ENCODE peak calls at places on chromosomes 3 and 15, in five cellular contexts. D is IMR-90; X is CD4-positive, alpha-beta memory T cell; I is neural progenitor cell; W is effector memory CD4-positive, alpha-beta T cell. P is an unnamed sample.

GRCh38 chr15:79896131-79896633 is 632 bp downstream of the MTHFS start:
- DNase-seq in X (no peak), I (peak; percentile 8), W (no peak), D (no peak), P (no peak)

GRCh38 chr15:77457619-77458265 is 37.1 kb downstream of the HMG20A start:
- DNase-seq in I (no peak), W (no peak), D (peak; percentile 68), X (no peak), P (no peak)

GRCh38 chr3:179734497-179735281 is 81.8 kb downstream of the USP13 start:
- DNase-seq in I (no peak), D (no peak), X (no peak), W (no peak), P (no peak)

GRCh38 chr15:77506311-77507150 is 85.8 kb downstream of the HMG20A start:
- DNase-seq in I (no peak), D (no peak), W (no peak), X (no peak), P (no peak)

GRCh38 chr3:71726106-71726505 is 904 bp upstream of the EIF4E3 start:
- DNase-seq in I (no peak), X (peak; percentile 72), W (peak; percentile 40), D (no peak), P (no peak)

GRCh38 chr3:140285380-140285779 is 350.4 kb downstream of the CLSTN2 start:
- DNase-seq in D (no peak), X (no peak), I (no peak), W (no peak), P (no peak)

GRCh38 chr3:195582947-195583346 is 793 bp downstream of the APOD start:
- DNase-seq in D (no peak), X (no peak), W (no peak), I (no peak), P (no peak)

GRCh38 chr3:42505203-42505848 is 2.9 kb downstream of the VIPR1 start:
- DNase-seq in X (no peak), W (no peak), I (no peak), D (no peak), P (no peak)

GRCh38 chr3:192001217-192001616 is 540.3 kb downstream of the PYDC2 start:
- DNase-seq in X (no peak), I (no peak), W (no peak), D (no peak), P (no peak)

GRCh38 chr3:106683931-106684330 is 693.3 kb upstream of the CCDC54 start:
- DNase-seq in X (no peak), W (no peak), I (no peak), D (no peak), P (no peak)

GRCh38 chr3:138097192-138097829 is 18.1 kb downstream of the DZIP1L start:
- DNase-seq in X (no peak), D (no peak), I (peak; percentile 15), W (no peak), P (no peak)

GRCh38 chr15:31214864-31215489 is 111.7 kb upstream of the KLF13 start:
- DNase-seq in I (no peak), D (no peak), W (no peak), X (no peak), P (peak; percentile 22)

GRCh38 chr3:114718897-114719208 is 425.0 kb downstream of the TIGIT start:
- DNase-seq in I (no peak), W (no peak), X (no peak), D (no peak), P (no peak)

GRCh38 chr3:13700889-13701288 is 152.0 kb downstream of the FBLN2 start:
- DNase-seq in D (no peak), I (no peak), W (no peak), X (no peak), P (no peak)

GRCh38 chr3:28623106-28623505 is 274.5 kb upstream of the AZI2 start:
- DNase-seq in X (no peak), W (no peak), I (no peak), D (no peak), P (no peak)

GRCh38 chr15:33094336-33094735 is 100.2 kb downstream of the FMN1 start:
- DNase-seq in I (no peak), W (no peak), X (no peak), D (peak; percentile 88), P (no peak)

GRCh38 chr3:15439476-15439875 is 12.1 kb downstream of the EAF1 start:
- DNase-seq in W (no peak), I (no peak), X (no peak), D (peak; percentile 66), P (no peak)

GRCh38 chr3:40869939-40870338 is 329.4 kb upstream of the CTNNB1 start:
- DNase-seq in D (no peak), W (no peak), X (no peak), I (no peak), P (no peak)

GRCh38 chr3:128285042-128285924 is 132.0 kb downstream of the EEFSEC start:
- DNase-seq in D (no peak), I (no peak), X (no peak), W (no peak), P (no peak)

GRCh38 chr3:190696777-190697501 is 165.6 kb downstream of the GMNC start:
- DNase-seq in I (peak; percentile 47), W (no peak), D (peak; percentile 40), X (no peak), P (no peak)

GRCh38 chr3:177776656-177777055 is 579.4 kb upstream of the TBL1XR1 start:
- DNase-seq in W (no peak), X (no peak), I (no peak), D (peak; percentile 80), P (no peak)

GRCh38 chr15:41506796-41507341 is 6.8 kb downstream of the LTK start:
- DNase-seq in I (no peak), X (no peak), D (no peak), W (no peak), P (no peak)

GRCh38 chr3:189236352-189236751 is 64.6 kb downstream of the TPRG1 start:
- DNase-seq in I (no peak), X (no peak), W (no peak), D (no peak), P (no peak)

GRCh38 chr15:80431635-80432034 is 27.5 kb downstream of the ARNT2 start:
- DNase-seq in W (no peak), X (no peak), D (no peak), I (no peak), P (no peak)

GRCh38 chr3:51585197-51585596 is 46.7 kb downstream of the RAD54L2 start:
- DNase-seq in I (no peak), D (no peak), X (no peak), W (no peak), P (no peak)

GRCh38 chr3:115476472-115476871 is 146.8 kb upstream of the GAP43 start:
- DNase-seq in W (no peak), X (no peak), I (no peak), D (no peak), P (no peak)

GRCh38 chr3:81723732-81724313 is 37.6 kb downstream of the GBE1 start:
- DNase-seq in W (no peak), D (peak; percentile 59), X (no peak), I (no peak), P (no peak)

GRCh38 chr15:74365619-74366445 is 1.6 kb downstream of the CYP11A1 start:
- DNase-seq in I (peak; percentile 78), W (no peak), X (no peak), D (peak; percentile 41), P (no peak)

GRCh38 chr3:148847351-148847750 is 17.7 kb upstream of the CPA3 start:
- DNase-seq in I (no peak), W (no peak), X (no peak), D (peak; percentile 7), P (no peak)

GRCh38 chr15:81480645-81481053 is 106.6 kb upstream of the TMC3 start:
- DNase-seq in I (peak; percentile 77), W (no peak), X (peak; percentile 37), D (peak; percentile 69), P (no peak)

GRCh38 chr15:53307952-53308624 is 451.4 kb downstream of the WDR72 start:
- DNase-seq in I (no peak), X (no peak), D (no peak), W (no peak), P (no peak)

GRCh38 chr3:150760431-150761200 is 2.4 kb downstream of the SIAH2 start:
- DNase-seq in D (no peak), W (no peak), X (peak; percentile 31), I (no peak), P (no peak)

GRCh38 chr15:47787875-47788274 is 70.6 kb downstream of the SEMA6D start:
- DNase-seq in I (no peak), W (no peak), D (no peak), X (no peak), P (no peak)

DNA sequence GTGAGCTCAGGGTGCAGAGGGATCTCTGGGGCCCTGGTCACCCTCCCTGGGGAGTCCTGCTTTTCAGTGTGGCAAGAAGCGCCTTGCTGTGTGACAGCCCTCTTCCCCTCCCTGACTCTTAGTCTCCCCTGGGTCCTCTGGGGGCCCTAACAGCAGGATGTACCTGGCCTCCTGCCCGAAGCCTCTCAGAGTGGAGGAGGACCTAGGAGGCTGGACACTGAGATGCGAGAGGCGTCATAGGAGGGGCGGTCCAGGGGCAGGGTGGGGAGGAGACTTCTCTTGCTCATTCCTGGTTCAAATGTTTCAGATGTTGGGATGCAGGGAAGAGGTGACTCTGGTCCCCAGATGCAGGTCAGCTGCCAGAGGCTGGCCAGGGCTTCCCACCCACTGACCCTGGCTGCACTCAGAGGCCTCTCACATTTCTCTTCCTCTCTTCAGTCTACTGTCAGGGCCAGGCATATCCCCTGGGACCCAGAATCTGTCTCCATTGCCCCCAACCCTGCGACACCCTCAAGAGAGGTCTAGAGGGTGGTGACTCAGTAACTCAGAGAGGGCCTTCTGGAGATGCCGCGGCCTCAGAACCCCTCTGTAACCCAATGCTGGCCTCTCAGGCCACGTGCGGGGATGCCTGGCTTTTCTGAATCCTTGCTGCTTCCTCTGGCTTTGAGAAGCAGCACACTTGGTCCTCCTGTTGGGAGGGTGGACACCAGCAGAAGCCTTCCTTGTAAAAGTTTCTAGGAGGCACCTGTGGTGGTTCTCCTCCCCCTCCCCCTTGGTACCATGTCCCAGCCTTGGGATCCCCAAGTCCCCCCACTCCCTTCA is 25.9 kb downstream of the SNX33 start:
- DNase-seq in W (no peak), D (peak; percentile 70), X (no peak), I (no peak), P (peak; percentile 82)
- H3K4me3 ChIP-seq in W (no peak overlapping the region), D (no peak overlapping the region), X (no peak overlapping the region), I (no peak overlapping the region), P (peak overlapping the region; percentile 29)

GRCh38 chr3:23438657-23439056 is 235.5 kb downstream of the UBE2E2 start:
- DNase-seq in I (no peak), X (no peak), D (no peak), W (no peak), P (no peak)
- H3K4me3 ChIP-seq in I (no peak overlapping the region), X (no peak overlapping the region), D (no peak overlapping the region), W (no peak overlapping the region), P (no peak overlapping the region)

DNA sequence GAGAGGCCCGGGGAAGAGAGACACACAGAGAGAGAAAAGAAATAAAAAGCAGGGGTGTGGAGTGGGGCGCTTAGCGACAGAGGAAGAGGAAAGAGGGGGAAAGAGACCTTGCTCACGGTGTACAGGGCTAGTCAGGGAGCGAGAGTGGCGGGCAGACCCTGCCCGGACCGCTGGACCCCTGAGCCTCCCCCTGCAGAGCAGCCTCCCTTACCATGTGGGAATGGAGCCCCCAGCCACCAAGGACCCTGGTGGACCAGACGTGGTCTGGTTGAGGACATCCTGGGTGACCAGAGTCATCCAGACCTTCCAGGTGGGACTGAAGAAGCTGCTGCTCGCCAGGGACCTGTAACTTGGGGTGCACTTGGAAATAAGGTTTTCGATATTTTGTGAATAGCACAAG is 129.6 kb downstream of the CHSY1 start:
- DNase-seq in X (no peak), W (no peak), D (no peak), I (no peak), P (no peak)
- H3K4me3 ChIP-seq in X (no peak overlapping the region), W (no peak overlapping the region), D (no peak overlapping the region), I (no peak overlapping the region), P (peak overlapping the region; percentile 65)

GRCh38 chr3:72888546-72889309 is 882 bp downstream of the GXYLT2 start:
- DNase-seq in D (peak; percentile 42), X (no peak), I (peak; percentile 93), W (no peak), P (no peak)
- H3K4me3 ChIP-seq in D (peak overlapping the region; percentile 53), X (no peak overlapping the region), I (peak overlapping the region; percentile 61), W (no peak overlapping the region), P (peak overlapping the region; percentile 74)

P was measured in thoracic aorta.